ENCODE peak calls at places on chromosomes 2 and 18, in seven cellular contexts. One of them, this sample, is unnamed.
A peak's percentile ranks its signal among the peaks of the same experiment; 100 is the strongest.

GRCh38 chr2:95267458-95268207 is 6.6 kb upstream of the PROM2 start:
- DNase-seq in IMR-90: peak; percentile 12
- DNase-seq in H1: no peak
- DNase-seq in trophoblast cell: no peak
- DNase-seq in H9: peak; percentile 12
- DNase-seq in neuronal stem cell: peak; percentile 12
- DNase-seq in mesendoderm: no peak
- DNase-seq in this sample: no peak

GRCh38 chr2:233240897-233241296 is 10.6 kb upstream of the ATG16L1 start:
- DNase-seq in neuronal stem cell: no peak
- DNase-seq in trophoblast cell: no peak
- DNase-seq in H9: no peak
- DNase-seq in mesendoderm: no peak
- DNase-seq in H1: no peak
- DNase-seq in IMR-90: no peak
- DNase-seq in this sample: no peak

GRCh38 chr2:218168635-218169462 is 2.1 kb upstream of the CXCR1 start:
- DNase-seq in mesendoderm: peak; percentile 71
- DNase-seq in H1: peak; percentile 33
- DNase-seq in IMR-90: peak; percentile 18
- DNase-seq in trophoblast cell: peak; percentile 91
- DNase-seq in neuronal stem cell: peak; percentile 54
- DNase-seq in H9: peak; percentile 82
- DNase-seq in this sample: peak; percentile 48

GRCh38 chr2:145789636-145790035 is 1269.7 kb upstream of the ZEB2 start:
- DNase-seq in H9: no peak
- DNase-seq in H1: no peak
- DNase-seq in IMR-90: peak; percentile 26
- DNase-seq in trophoblast cell: no peak
- DNase-seq in neuronal stem cell: no peak
- DNase-seq in mesendoderm: no peak
- DNase-seq in this sample: no peak

GRCh38 chr2:108594132-108594981 is 60.1 kb downstream of the LIMS1 start:
- DNase-seq in H1: no peak
- DNase-seq in neuronal stem cell: peak; percentile 44
- DNase-seq in mesendoderm: peak; percentile 82
- DNase-seq in H9: no peak
- DNase-seq in trophoblast cell: peak; percentile 34
- DNase-seq in IMR-90: peak; percentile 93
- DNase-seq in this sample: peak; percentile 92

GRCh38 chr2:145919507-145919906 is 1399.6 kb upstream of the ZEB2 start:
- DNase-seq in H9: no peak
- DNase-seq in trophoblast cell: no peak
- DNase-seq in IMR-90: peak; percentile 8
- DNase-seq in mesendoderm: no peak
- DNase-seq in neuronal stem cell: no peak
- DNase-seq in H1: no peak
- DNase-seq in this sample: no peak

GRCh38 chr2:200253631-200254030 is 52.9 kb upstream of the SPATS2L start:
- DNase-seq in IMR-90: peak; percentile 78
- DNase-seq in H9: no peak
- DNase-seq in H1: no peak
- DNase-seq in neuronal stem cell: no peak
- DNase-seq in mesendoderm: no peak
- DNase-seq in trophoblast cell: no peak
- DNase-seq in this sample: peak; percentile 74

GRCh38 chr2:109335586-109336266 is 206.7 kb downstream of the SH3RF3 start:
- DNase-seq in mesendoderm: no peak
- DNase-seq in neuronal stem cell: no peak
- DNase-seq in H9: no peak
- DNase-seq in trophoblast cell: no peak
- DNase-seq in IMR-90: peak; percentile 83
- DNase-seq in H1: no peak
- DNase-seq in this sample: peak; percentile 74

GRCh38 chr2:170525566-170525900 is 189.6 kb upstream of the SP5 start:
- DNase-seq in neuronal stem cell: no peak
- DNase-seq in mesendoderm: peak; percentile 94
- DNase-seq in H1: no peak
- DNase-seq in IMR-90: peak; percentile 94
- DNase-seq in H9: no peak
- DNase-seq in trophoblast cell: peak; percentile 58
- DNase-seq in this sample: peak; percentile 97

GRCh38 chr2:197599285-197599965 is 76.0 kb downstream of the RFTN2 start:
- DNase-seq in neuronal stem cell: no peak
- DNase-seq in mesendoderm: peak; percentile 84
- DNase-seq in trophoblast cell: peak; percentile 36
- DNase-seq in IMR-90: peak; percentile 56
- DNase-seq in H9: peak; percentile 63
- DNase-seq in H1: peak; percentile 33
- DNase-seq in this sample: peak; percentile 33

GRCh38 chr2:190359896-190360376 is 16.5 kb downstream of the INPP1 start:
- DNase-seq in mesendoderm: peak; percentile 25
- DNase-seq in IMR-90: peak; percentile 76
- DNase-seq in H9: no peak
- DNase-seq in neuronal stem cell: no peak
- DNase-seq in H1: no peak
- DNase-seq in trophoblast cell: peak; percentile 63
- DNase-seq in this sample: peak; percentile 74

GRCh38 chr2:40451926-40452605 is at the start of gene SLC8A1:
- DNase-seq in H1: no peak
- DNase-seq in mesendoderm: peak; percentile 46
- DNase-seq in H9: peak; percentile 49
- DNase-seq in neuronal stem cell: peak; percentile 51
- DNase-seq in trophoblast cell: peak; percentile 43
- DNase-seq in IMR-90: peak; percentile 49
- DNase-seq in this sample: peak; percentile 35

GRCh38 chr2:190447766-190448165 is 39.6 kb downstream of the MFSD6 start:
- DNase-seq in mesendoderm: no peak
- DNase-seq in IMR-90: no peak
- DNase-seq in neuronal stem cell: no peak
- DNase-seq in H1: no peak
- DNase-seq in H9: no peak
- DNase-seq in trophoblast cell: no peak
- DNase-seq in this sample: no peak

GRCh38 chr2:50449306-50449705 is 582.6 kb downstream of the NRXN1 start:
- DNase-seq in mesendoderm: no peak
- DNase-seq in neuronal stem cell: no peak
- DNase-seq in trophoblast cell: no peak
- DNase-seq in IMR-90: no peak
- DNase-seq in H9: no peak
- DNase-seq in H1: no peak
- DNase-seq in this sample: no peak

GRCh38 chr2:48852938-48853337 is 97.4 kb upstream of the LHCGR start:
- DNase-seq in mesendoderm: no peak
- DNase-seq in neuronal stem cell: no peak
- DNase-seq in H1: no peak
- DNase-seq in trophoblast cell: peak; percentile 96
- DNase-seq in IMR-90: peak; percentile 97
- DNase-seq in H9: no peak
- DNase-seq in this sample: peak; percentile 1

GRCh38 chr2:96876036-96876810 is 6.3 kb upstream of the SEMA4C start:
- DNase-seq in H1: no peak
- DNase-seq in neuronal stem cell: no peak
- DNase-seq in H9: peak; percentile 53
- DNase-seq in trophoblast cell: peak; percentile 31
- DNase-seq in mesendoderm: peak; percentile 40
- DNase-seq in IMR-90: peak; percentile 62
- DNase-seq in this sample: peak; percentile 25

GRCh38 chr2:172412996-172413492 is 14.3 kb upstream of the ITGA6 start:
- DNase-seq in trophoblast cell: peak; percentile 72
- DNase-seq in neuronal stem cell: no peak
- DNase-seq in IMR-90: no peak
- DNase-seq in mesendoderm: no peak
- DNase-seq in H1: no peak
- DNase-seq in H9: no peak
- DNase-seq in this sample: no peak

GRCh38 chr2:55843096-55843991 is 80.2 kb downstream of the EFEMP1 start:
- DNase-seq in H1: no peak
- DNase-seq in H9: no peak
- DNase-seq in neuronal stem cell: no peak
- DNase-seq in IMR-90: peak; percentile 99
- DNase-seq in mesendoderm: no peak
- DNase-seq in trophoblast cell: no peak
- DNase-seq in this sample: peak; percentile 99

GRCh38 chr2:129757366-129757914 is 222.0 kb upstream of the RAB6C start:
- DNase-seq in neuronal stem cell: no peak
- DNase-seq in trophoblast cell: no peak
- DNase-seq in H1: no peak
- DNase-seq in mesendoderm: no peak
- DNase-seq in H9: peak; percentile 19
- DNase-seq in IMR-90: no peak
- DNase-seq in this sample: no peak

GRCh38 chr2:149561309-149561926 is 26.2 kb downstream of the MMADHC start:
- DNase-seq in mesendoderm: peak; percentile 25
- DNase-seq in neuronal stem cell: peak; percentile 37
- DNase-seq in IMR-90: peak; percentile 30
- DNase-seq in H9: no peak
- DNase-seq in trophoblast cell: peak; percentile 86
- DNase-seq in H1: no peak
- DNase-seq in this sample: peak; percentile 47

GRCh38 chr2:177598321-177598922 is 205.8 kb downstream of the AGPS start:
- DNase-seq in IMR-90: peak; percentile 23
- DNase-seq in H1: no peak
- DNase-seq in mesendoderm: peak; percentile 54
- DNase-seq in trophoblast cell: no peak
- DNase-seq in neuronal stem cell: no peak
- DNase-seq in H9: no peak
- DNase-seq in this sample: peak; percentile 13

DNA sequence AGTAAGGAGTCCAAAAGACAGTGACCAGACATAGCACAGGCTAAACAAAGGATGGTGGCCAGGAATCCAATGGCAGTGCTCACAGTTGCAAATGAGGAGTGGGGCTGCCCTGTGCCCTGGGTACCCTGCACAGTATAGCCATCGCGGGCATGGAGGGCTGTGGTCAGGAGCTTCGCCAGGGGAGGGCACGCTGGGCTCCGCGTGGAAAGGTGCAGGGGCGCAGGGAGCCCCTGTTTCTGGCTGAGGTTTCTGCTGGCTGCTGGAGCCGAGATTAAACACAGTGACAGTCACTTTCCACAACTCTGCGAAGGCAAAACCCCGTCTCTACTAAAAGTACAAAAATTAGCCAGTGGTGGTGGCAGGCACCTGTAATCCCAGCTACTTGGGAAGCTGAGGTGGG is 194.7 kb downstream of the GALR1 start:
- DNase-seq in mesendoderm: no peak
- DNase-seq in IMR-90: no peak
- DNase-seq in trophoblast cell: no peak
- DNase-seq in H9: no peak
- DNase-seq in H1: no peak
- DNase-seq in neuronal stem cell: no peak
- DNase-seq in this sample: no peak
- H3K4ac ChIP-seq in mesendoderm: no peak overlapping the region
- H3K4ac ChIP-seq in IMR-90: no peak overlapping the region
- H3K4ac ChIP-seq in trophoblast cell: no peak overlapping the region
- H3K4ac ChIP-seq in H9: no peak overlapping the region
- H3K4ac ChIP-seq in H1: no peak overlapping the region
- H3K4ac ChIP-seq in neuronal stem cell: no peak overlapping the region
- H3K4ac ChIP-seq in this sample: no peak overlapping the region

DNA sequence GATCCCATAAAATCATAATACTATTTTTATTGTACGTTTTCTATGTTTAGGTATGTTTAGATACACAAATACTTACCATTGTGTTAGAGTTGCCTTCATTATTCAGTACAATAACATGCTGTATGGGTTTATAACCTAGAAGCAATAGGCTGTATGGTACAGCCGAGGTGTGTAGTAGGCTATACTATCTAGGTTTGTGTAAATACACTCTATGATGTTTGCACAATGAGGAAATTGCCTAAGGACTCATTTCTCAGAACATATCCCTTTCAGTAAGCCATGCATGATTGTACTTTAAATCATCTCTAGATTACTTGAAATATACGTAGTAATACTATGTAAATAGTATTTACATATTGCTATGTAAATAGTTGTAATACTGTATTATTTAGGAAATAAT is 156.7 kb downstream of the CDCA7 start:
- DNase-seq in neuronal stem cell: no peak
- DNase-seq in H1: no peak
- DNase-seq in trophoblast cell: no peak
- DNase-seq in mesendoderm: no peak
- DNase-seq in IMR-90: no peak
- DNase-seq in H9: no peak
- DNase-seq in this sample: no peak
- H4K8ac ChIP-seq in neuronal stem cell: no peak overlapping the region
- H4K8ac ChIP-seq in H1: no peak overlapping the region
- H4K8ac ChIP-seq in trophoblast cell: no peak overlapping the region
- H4K8ac ChIP-seq in mesendoderm: no peak overlapping the region
- H4K8ac ChIP-seq in IMR-90: no peak overlapping the region
- H4K8ac ChIP-seq in H9: no peak overlapping the region
- H4K8ac ChIP-seq in this sample: no peak overlapping the region

GRCh38 chr2:27442282-27442980 is at the start of gene KRTCAP3:
- DNase-seq in H9: peak; percentile 88
- DNase-seq in IMR-90: no peak
- DNase-seq in H1: peak; percentile 53
- DNase-seq in trophoblast cell: peak; percentile 91
- DNase-seq in neuronal stem cell: peak; percentile 51
- DNase-seq in mesendoderm: peak; percentile 94
- DNase-seq in this sample: peak; percentile 11
- H3K4me1 ChIP-seq in H9: no peaks in the 10 kb centered on the region
- H3K4me1 ChIP-seq in IMR-90: no peaks in the 10 kb centered on the region
- H3K4me1 ChIP-seq in H1: peaks cover 6% of the 10 kb centered on the region
- H3K4me1 ChIP-seq in trophoblast cell: peaks cover 2% of the 10 kb centered on the region
- H3K4me1 ChIP-seq in neuronal stem cell: no peaks in the 10 kb centered on the region
- H3K4me1 ChIP-seq in mesendoderm: peaks cover 3% of the 10 kb centered on the region
- H3K4me1 ChIP-seq in this sample: peaks cover 6% of the 10 kb centered on the region

GRCh38 chr2:136653836-136654235 is 111.5 kb upstream of the THSD7B start:
- DNase-seq in neuronal stem cell: no peak
- DNase-seq in trophoblast cell: no peak
- DNase-seq in mesendoderm: no peak
- DNase-seq in H1: no peak
- DNase-seq in IMR-90: no peak
- DNase-seq in H9: no peak
- DNase-seq in this sample: no peak
- H3K4ac ChIP-seq in neuronal stem cell: no peak overlapping the region
- H3K4ac ChIP-seq in trophoblast cell: no peak overlapping the region
- H3K4ac ChIP-seq in mesendoderm: no peak overlapping the region
- H3K4ac ChIP-seq in H1: no peak overlapping the region
- H3K4ac ChIP-seq in IMR-90: no peak overlapping the region
- H3K4ac ChIP-seq in H9: no peak overlapping the region
- H3K4ac ChIP-seq in this sample: no peak overlapping the region

GRCh38 chr2:10397878-10398277 is 50.2 kb downstream of the ODC1 start:
- DNase-seq in IMR-90: no peak
- DNase-seq in H9: no peak
- DNase-seq in mesendoderm: no peak
- DNase-seq in neuronal stem cell: no peak
- DNase-seq in H1: no peak
- DNase-seq in trophoblast cell: peak; percentile 36
- DNase-seq in this sample: no peak
- H4K8ac ChIP-seq in IMR-90: no peak overlapping the region
- H4K8ac ChIP-seq in H9: no peak overlapping the region
- H4K8ac ChIP-seq in mesendoderm: no peak overlapping the region
- H4K8ac ChIP-seq in neuronal stem cell: no peak overlapping the region
- H4K8ac ChIP-seq in H1: no peak overlapping the region
- H4K8ac ChIP-seq in trophoblast cell: no peak overlapping the region
- H4K8ac ChIP-seq in this sample: no peak overlapping the region